ENCODE peak calls at places on chromosomes 4 and X, in six cellular contexts. N is GM12865, U is mucosa of descending colon, X is GM04504, T is tibial artery, M is iris pigment epithelial cell. L is an unnamed sample.

GRCh38 chrX:34578237-34578636 is 78.8 kb downstream of the TMEM47 start:
- DNase-seq in U (peak; percentile 7), X (peak; percentile 16), M (peak; percentile 42), T (no peak), N (no peak), L (no peak)

GRCh38 chr4:101967697-101968346 is 177.3 kb downstream of the BANK1 start:
- DNase-seq in M (no peak), N (no peak), U (no peak), X (no peak), T (no peak), L (no peak)

GRCh38 chrX:31279359-31279758 is 207.5 kb upstream of the FTHL17 start:
- DNase-seq in T (no peak), X (no peak), N (peak; percentile 2), U (peak; percentile 2), M (peak; percentile 49), L (no peak)

GRCh38 chr4:126611900-126612299 is 1020.9 kb upstream of the INTU start:
- DNase-seq in T (no peak), M (peak; percentile 77), U (no peak), N (no peak), X (no peak), L (no peak)

GRCh38 chrX:81489987-81490386 is 288.1 kb downstream of the SH3BGRL start:
- DNase-seq in T (no peak), X (no peak), N (no peak), M (peak; percentile 8), U (no peak), L (no peak)

GRCh38 chrX:155767101-155767878 is 113.9 kb upstream of the VAMP7 start:
- DNase-seq in M (peak; percentile 75), T (peak; percentile 57), U (peak; percentile 67), X (peak; percentile 55), N (no peak), L (no peak)

GRCh38 chrX:129963729-129964128 is 18.7 kb upstream of the BCORL1 start:
- DNase-seq in U (no peak), X (no peak), N (no peak), M (no peak), T (no peak), L (no peak)

GRCh38 chrX:120365320-120365719 is 3.4 kb downstream of the ATP1B4 start:
- DNase-seq in T (peak; percentile 20), M (peak; percentile 8), U (peak; percentile 64), N (peak; percentile 53), X (no peak), L (no peak)

GRCh38 chr4:128571747-128572146 is 237.8 kb upstream of the JADE1 start:
- DNase-seq in X (peak; percentile 66), U (no peak), T (peak; percentile 75), N (no peak), M (peak; percentile 98), L (no peak)

GRCh38 chr4:136831553-136831952 is 700.7 kb downstream of the PCDH18 start:
- DNase-seq in N (peak; percentile 21), T (no peak), U (no peak), X (no peak), M (no peak), L (no peak)

GRCh38 chr4:87553182-87553581 is 24.0 kb upstream of the SPARCL1 start:
- DNase-seq in M (no peak), T (no peak), X (no peak), U (no peak), N (no peak), L (no peak)

GRCh38 chr4:184417802-184418511 is 56.4 kb downstream of the IRF2 start:
- DNase-seq in N (peak; percentile 86), U (no peak), X (peak; percentile 66), M (peak; percentile 88), T (no peak), L (no peak)

GRCh38 chr4:139934786-139935330 is 219.1 kb downstream of the MAML3 start:
- DNase-seq in X (no peak), M (no peak), T (no peak), N (no peak), U (no peak), L (no peak)

GRCh38 chrX:69216446-69216845 is 51.2 kb upstream of the PJA1 start:
- DNase-seq in T (no peak), U (no peak), M (no peak), N (no peak), X (no peak), L (no peak)

GRCh38 chr4:57065730-57066482 is 44.3 kb downstream of the IGFBP7 start:
- DNase-seq in M (no peak), X (no peak), T (no peak), N (no peak), U (no peak), L (no peak)

GRCh38 chr4:54941994-54942552 is 183.3 kb downstream of the KDR start:
- DNase-seq in T (no peak), M (no peak), U (peak; percentile 3), N (peak; percentile 38), X (no peak), L (no peak)

GRCh38 chr4:55865228-55865806 is 11.9 kb downstream of the EXOC1 start:
- DNase-seq in N (no peak), M (peak; percentile 78), X (peak; percentile 28), T (no peak), U (no peak), L (no peak)

GRCh38 chr4:41611881-41612871 is 74.2 kb downstream of the LIMCH1 start:
- DNase-seq in T (peak; percentile 32), U (peak; percentile 79), X (peak; percentile 35), N (no peak), M (peak; percentile 72), L (no peak)

GRCh38 chr4:153153339-153153851 is 50.8 kb upstream of the TRIM2 start:
- DNase-seq in T (no peak), X (no peak), U (peak; percentile 71), M (peak; percentile 30), N (peak; percentile 58), L (peak; percentile 79)

GRCh38 chrX:154013614-154014360 is 5.9 kb downstream of the IRAK1 start:
- DNase-seq in T (no peak), M (no peak), N (peak; percentile 52), X (no peak), U (no peak), L (no peak)